ENCODE peak calls at places on chromosomes 5 and 9, in five cellular contexts. W, L, A, Y and C are unnamed samples.

GRCh38 chr9:127730799-127731410 is 4.2 kb downstream of the TOR2A start:
- DNase-seq in A (no peak), W (no peak), L (no peak), Y (no peak), C (no peak)

GRCh38 chr9:137974746-137975526 is 97.4 kb downstream of the CACNA1B start:
- DNase-seq in Y (no peak), A (no peak), L (no peak), W (no peak), C (peak)

GRCh38 chr9:114507726-114508125 is 2.5 kb upstream of the WHRN start:
- DNase-seq in L (no peak), Y (no peak), A (peak), W (no peak), C (no peak)

GRCh38 chr5:142621227-142621626 is 64.7 kb downstream of the FGF1 start:
- DNase-seq in L (peak), Y (no peak), W (no peak), A (peak), C (no peak)

GRCh38 chr5:78716221-78716620 is 67.6 kb upstream of the LHFPL2 start:
- DNase-seq in L (no peak), Y (no peak), W (no peak), A (peak), C (no peak)

GRCh38 chr9:100406962-100407361 is 20.0 kb upstream of the MSANTD3 start:
- DNase-seq in W (no peak), A (no peak), Y (no peak), L (no peak), C (no peak)

GRCh38 chr5:96279796-96280542 is 153.1 kb downstream of the PCSK1 start:
- DNase-seq in L (no peak), Y (no peak), W (no peak), A (peak), C (no peak)

GRCh38 chr9:72772641-72773040 is 180.2 kb downstream of the ALDH1A1 start:
- DNase-seq in L (no peak), A (no peak), Y (no peak), W (no peak), C (no peak)

GRCh38 chr5:81755320-81755719 is 4.4 kb upstream of the SSBP2 start:
- DNase-seq in L (no peak), W (no peak), A (peak), Y (peak), C (no peak)

GRCh38 chr5:52692039-52692438 is 95.7 kb upstream of the ITGA1 start:
- DNase-seq in A (peak), Y (no peak), W (no peak), L (no peak), C (no peak)

GRCh38 chr5:55636177-55636576 is 75.9 kb downstream of the SLC38A9 start:
- DNase-seq in W (no peak), L (no peak), A (no peak), Y (no peak), C (no peak)

GRCh38 chr9:98743818-98744611 is 35.3 kb upstream of the GABBR2 start:
- DNase-seq in Y (no peak), A (no peak), L (no peak), W (no peak), C (no peak)

GRCh38 chr5:143582176-143582575 is 178.7 kb upstream of the NR3C1 start:
- DNase-seq in L (no peak), W (no peak), A (no peak), Y (no peak), C (no peak)

GRCh38 chr9:137672907-137673791 is 54.3 kb downstream of the EHMT1 start:
- DNase-seq in A (peak), L (peak), Y (peak), W (no peak), C (no peak)

GRCh38 chr5:82222597-82223574 is 55.3 kb downstream of the RPS23 start:
- DNase-seq in W (no peak), A (peak), Y (no peak), L (no peak), C (no peak)

GRCh38 chr5:24059006-24059405 is 551.6 kb downstream of the PRDM9 start:
- DNase-seq in Y (no peak), W (no peak), L (no peak), A (peak), C (no peak)

GRCh38 chr5:448061-448765 is 5.2 kb downstream of the EXOC3 start:
- DNase-seq in A (no peak), W (no peak), L (no peak), Y (no peak), C (peak)

GRCh38 chr5:73280821-73281746 is 108.1 kb downstream of the TMEM174 start:
- DNase-seq in W (no peak), Y (peak), L (no peak), A (peak), C (no peak)

GRCh38 chr5:76104027-76104426 is 20.8 kb downstream of the SV2C start:
- DNase-seq in L (no peak), Y (peak), A (no peak), W (no peak), C (no peak)

GRCh38 chr9:128762664-128763449 is 8.9 kb downstream of the ZER1 start:
- DNase-seq in Y (no peak), W (no peak), L (no peak), A (no peak), C (no peak)

GRCh38 chr9:71791875-71792274 is 23.6 kb upstream of the CEMIP2 start:
- DNase-seq in W (no peak), L (no peak), Y (no peak), A (no peak), C (no peak)

GRCh38 chr5:179322071-179323025 is 22.9 kb downstream of the ADAMTS2 start:
- DNase-seq in W (no peak), A (no peak), Y (no peak), L (no peak), C (peak)

GRCh38 chr5:113806250-113806649 is 292.8 kb downstream of the YTHDC2 start:
- DNase-seq in W (no peak), Y (no peak), A (peak), L (no peak), C (no peak)

GRCh38 chr5:132776077-132776931 is 735 bp downstream of the SEPTIN8 start:
- DNase-seq in W (peak), L (no peak), A (no peak), Y (peak), C (peak)

GRCh38 chr5:154092356-154092755 is 53.6 kb downstream of the MFAP3 start:
- DNase-seq in A (no peak), Y (no peak), L (no peak), W (no peak), C (no peak)

GRCh38 chr9:70609542-70610286 is 195.3 kb upstream of the KLF9 start:
- DNase-seq in Y (no peak), A (peak), W (no peak), L (peak), C (no peak)

GRCh38 chr5:67516959-67517358 is 320.4 kb upstream of the CD180 start:
- DNase-seq in A (peak), L (peak), Y (no peak), W (no peak), C (no peak)